ENCODE peak calls at places on chromosomes 13 and 19, in six cellular contexts. A is Ammon's horn, S is fibroblast of mammary gland, C is RWPE1, F is SJSA1, M is frontal cortex. P is an unnamed sample.

GRCh38 chr13:110056640-110057039 is 250.3 kb downstream of the COL4A1 start:
- DNase-seq in A (no peak), S (no peak), C (no peak), F (no peak), M (no peak), P (no peak)

GRCh38 chr19:4584670-4585460 is 25.4 kb upstream of the SEMA6B start:
- DNase-seq in A (no peak), S (no peak), C (no peak), F (no peak), M (peak; percentile 48), P (no peak)

GRCh38 chr13:104705031-104705750 is 1639.0 kb upstream of the SLC10A2 start:
- DNase-seq in A (no peak), S (no peak), C (no peak), F (no peak), M (no peak), P (no peak)

GRCh38 chr19:49157445-49158224 is at the start of gene TRPM4:
- DNase-seq in A (peak; percentile 71), S (peak; percentile 62), C (peak; percentile 84), F (peak; percentile 60), M (peak; percentile 71), P (peak; percentile 84)

GRCh38 chr19:40607898-40608621 is 6.9 kb downstream of the LTBP4 start:
- DNase-seq in A (no peak), S (no peak), C (no peak), F (no peak), M (no peak), P (no peak)

GRCh38 chr13:23766199-23766771 is 122.9 kb downstream of the MIPEP start:
- DNase-seq in A (no peak), S (no peak), C (no peak), F (no peak), M (no peak), P (no peak)

GRCh38 chr13:30607908-30608307 is 9.8 kb upstream of the USPL1 start:
- DNase-seq in A (no peak), S (no peak), C (no peak), F (no peak), M (no peak), P (no peak)

GRCh38 chr13:92573467-92574057 is 653.0 kb upstream of the GPC6 start:
- DNase-seq in A (no peak), S (peak; percentile 17), C (no peak), F (peak; percentile 62), M (no peak), P (no peak)

GRCh38 chr13:33218020-33218419 is 67.5 kb downstream of the STARD13 start:
- DNase-seq in A (no peak), S (no peak), C (peak; percentile 78), F (peak; percentile 41), M (no peak), P (peak; percentile 45)

GRCh38 chr19:35399231-35399630 is 28.4 kb downstream of the GPR42 start:
- DNase-seq in A (no peak), S (no peak), C (no peak), F (no peak), M (no peak), P (no peak)

P was measured in ELR.